ENCODE peak calls at places on chromosome 9, in four cellular contexts. L is thoracic aorta, H is MM.1S, T is fibroblast of lung. M is an unnamed sample.

GRCh38 chr9:87324613-87325194 is 173.0 kb upstream of the DAPK1 start:
- DNase-seq in T (peak), H (peak), L (no peak), M (peak)

GRCh38 chr9:101580076-101580475 is 14.7 kb downstream of the PPP3R2 start:
- DNase-seq in L (no peak), H (no peak), T (no peak), M (no peak)

GRCh38 chr9:84271004-84271886 is 69.3 kb downstream of the SLC28A3 start:
- DNase-seq in H (no peak), L (peak), T (peak), M (peak)

GRCh38 chr9:124110307-124110915 is 98.8 kb downstream of the LHX2 start:
- DNase-seq in L (peak), T (peak), H (peak), M (peak)

GRCh38 chr9:105722099-105722498 is 27.8 kb downstream of the TMEM38B start:
- DNase-seq in T (no peak), H (peak), L (no peak), M (no peak)

GRCh38 chr9:84670106-84670800 is 724 bp downstream of the NTRK2 start:
- DNase-seq in T (no peak), L (no peak), H (peak), M (no peak)

GRCh38 chr9:134575103-134575816 is 66.3 kb upstream of the COL5A1 start:
- DNase-seq in H (no peak), L (no peak), T (no peak), M (no peak)

GRCh38 chr9:91315191-91315590 is 46.5 kb downstream of the AUH start:
- DNase-seq in L (no peak), T (no peak), H (no peak), M (no peak)

GRCh38 chr9:134987376-134987775 is 69.7 kb upstream of the FCN1 start:
- DNase-seq in T (no peak), L (no peak), H (no peak), M (no peak)

GRCh38 chr9:70618784-70619183 is 204.3 kb upstream of the KLF9 start:
- DNase-seq in H (no peak), L (no peak), T (peak), M (no peak)

GRCh38 chr9:16202913-16203734 is 650.3 kb downstream of the CCDC171 start:
- DNase-seq in H (no peak), L (no peak), T (peak), M (peak)

GRCh38 chr9:133701321-133701980 is 36.7 kb downstream of the SARDH start:
- DNase-seq in H (no peak), T (no peak), L (no peak), M (no peak)

GRCh38 chr9:112124156-112124555 is 50.9 kb downstream of the SUSD1 start:
- DNase-seq in H (no peak), L (no peak), T (no peak), M (no peak)

GRCh38 chr9:86369810-86370209 is 15.6 kb upstream of the TUT7 start:
- DNase-seq in H (no peak), T (peak), L (no peak), M (peak)

GRCh38 chr9:93659837-93660177 is 83.4 kb downstream of the PHF2 start:
- DNase-seq in T (no peak), H (no peak), L (no peak), M (no peak)

GRCh38 chr9:116951588-116952433 is 264.7 kb downstream of the TRIM32 start:
- DNase-seq in L (no peak), T (peak), H (no peak), M (peak)

DNA sequence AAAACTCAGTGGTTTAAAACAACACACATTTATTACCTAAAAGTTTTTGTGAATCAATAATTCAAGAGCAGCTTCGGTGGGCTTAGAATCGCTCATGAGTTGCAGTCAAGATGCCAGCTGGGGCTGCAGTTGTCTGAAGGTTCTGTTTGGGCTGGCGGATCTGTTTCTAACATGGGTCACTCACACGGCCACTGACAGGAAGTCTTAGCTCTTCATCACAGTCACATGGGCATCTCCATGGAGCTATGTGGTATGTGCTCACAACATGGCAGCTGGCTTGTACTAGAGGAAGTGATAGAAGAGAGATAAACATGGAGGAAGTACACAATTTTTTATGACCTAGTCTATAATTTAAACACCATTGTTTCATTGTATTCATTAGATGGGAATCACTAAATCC is 11.2 kb downstream of the KLHL9 start:
- DNase-seq in T (no peak), L (no peak), H (no peak), M (peak)
- TF ChIP-seq CTCF in T (no peak), L (no peak), H (no peak), M (no peak)

GRCh38 chr9:95124582-95125359 is 192.7 kb downstream of the FANCC start:
- DNase-seq in H (no peak), T (no peak), L (no peak), M (no peak)
- TF ChIP-seq CTCF in H (no peak), T (peak), L (no peak), M (peak)

DNA sequence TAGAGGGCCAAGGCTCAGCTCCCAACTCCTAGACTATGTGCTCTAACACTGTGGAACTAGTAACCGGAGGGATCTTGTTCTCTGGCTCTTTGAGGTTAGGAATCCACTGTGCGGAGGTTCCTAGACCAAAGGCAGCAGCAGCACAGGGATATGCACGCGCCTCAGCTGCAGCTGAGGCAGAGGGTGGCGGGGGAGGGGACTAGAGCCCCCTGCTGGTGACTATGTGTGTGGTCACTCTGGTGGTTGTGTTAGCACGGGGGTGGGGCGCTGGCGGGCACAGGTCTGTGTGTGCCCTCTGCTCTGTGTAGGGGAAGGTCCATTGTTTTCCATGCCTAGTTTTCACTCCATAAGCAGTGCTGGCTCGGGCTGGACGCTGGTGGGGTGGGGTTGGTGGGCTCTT is 458.0 kb upstream of the IZUMO3 start:
- DNase-seq in L (no peak), H (no peak), T (no peak), M (no peak)
- TF ChIP-seq CTCF in L (no peak), H (no peak), T (no peak), M (no peak)

GRCh38 chr9:107263289-107263688 is 19.8 kb upstream of the RAD23B start:
- DNase-seq in L (no peak), T (no peak), H (no peak), M (no peak)

GRCh38 chr9:107261106-107261505 is 22.0 kb upstream of the RAD23B start:
- DNase-seq in H (no peak), T (no peak), L (no peak), M (no peak)

GRCh38 chr9:107258919-107259318 is 24.2 kb upstream of the RAD23B start:
- DNase-seq in L (no peak), H (no peak), T (no peak), M (no peak)

DNA sequence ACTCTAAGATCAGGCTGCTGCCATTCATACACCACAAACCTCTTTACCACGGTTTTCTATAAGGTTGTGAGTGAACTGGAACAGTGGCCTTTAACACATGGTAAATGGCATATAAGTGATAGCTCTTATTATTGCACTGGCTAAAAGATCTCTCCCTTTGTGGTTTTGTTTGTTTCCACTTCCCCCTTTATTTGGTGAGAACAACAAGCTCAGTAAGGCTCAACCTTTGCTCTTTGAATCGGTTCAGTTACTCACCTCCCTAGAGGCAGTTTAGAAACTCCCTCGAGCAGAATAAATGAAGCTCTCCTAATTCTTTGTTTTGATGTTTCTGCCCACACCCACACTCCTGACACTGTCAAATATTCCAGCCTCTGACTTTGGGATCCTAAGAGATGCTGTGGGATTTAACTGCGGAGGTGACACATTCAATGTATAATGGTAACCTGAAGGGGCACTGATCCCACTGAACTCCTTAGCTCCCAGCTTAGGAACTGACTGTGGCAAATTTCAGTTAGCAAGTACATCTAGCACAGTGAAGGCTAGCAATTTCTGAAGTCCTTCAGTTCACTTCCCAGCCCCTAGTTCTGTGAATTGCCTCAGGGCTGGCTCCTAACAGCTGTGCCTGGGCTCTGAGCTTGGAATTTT is 22.5 kb upstream of the RAD23B start:
- DNase-seq in T (no peak), L (no peak), H (peak), M (no peak)
- TF ChIP-seq CTCF in T (no peak), L (no peak), H (no peak), M (no peak)

GRCh38 chr9:130823435-130823834 is 11.6 kb upstream of the ABL1 start:
- DNase-seq in H (no peak), L (no peak), T (peak), M (peak)

GRCh38 chr9:130824079-130824478 is 11.0 kb upstream of the ABL1 start:
- DNase-seq in T (no peak), L (no peak), H (no peak), M (peak)

GRCh38 chr9:130824616-130825015 is 10.4 kb upstream of the ABL1 start:
- DNase-seq in L (no peak), H (no peak), T (no peak), M (no peak)

GRCh38 chr9:130825809-130826208 is 9.2 kb upstream of the ABL1 start:
- DNase-seq in T (no peak), L (no peak), H (no peak), M (no peak)

GRCh38 chr9:130825051-130825651 is 9.9 kb upstream of the ABL1 start:
- DNase-seq in H (no peak), T (peak), L (no peak), M (peak)
- TF ChIP-seq CTCF in H (no peak), T (no peak), L (no peak), M (no peak)

GRCh38 chr9:4640027-4640426 is 22.1 kb upstream of the PLPP6 start:
- DNase-seq in L (no peak), T (peak), H (peak), M (peak)
- TF ChIP-seq CTCF in L (peak), T (peak), H (peak), M (peak)

DNA sequence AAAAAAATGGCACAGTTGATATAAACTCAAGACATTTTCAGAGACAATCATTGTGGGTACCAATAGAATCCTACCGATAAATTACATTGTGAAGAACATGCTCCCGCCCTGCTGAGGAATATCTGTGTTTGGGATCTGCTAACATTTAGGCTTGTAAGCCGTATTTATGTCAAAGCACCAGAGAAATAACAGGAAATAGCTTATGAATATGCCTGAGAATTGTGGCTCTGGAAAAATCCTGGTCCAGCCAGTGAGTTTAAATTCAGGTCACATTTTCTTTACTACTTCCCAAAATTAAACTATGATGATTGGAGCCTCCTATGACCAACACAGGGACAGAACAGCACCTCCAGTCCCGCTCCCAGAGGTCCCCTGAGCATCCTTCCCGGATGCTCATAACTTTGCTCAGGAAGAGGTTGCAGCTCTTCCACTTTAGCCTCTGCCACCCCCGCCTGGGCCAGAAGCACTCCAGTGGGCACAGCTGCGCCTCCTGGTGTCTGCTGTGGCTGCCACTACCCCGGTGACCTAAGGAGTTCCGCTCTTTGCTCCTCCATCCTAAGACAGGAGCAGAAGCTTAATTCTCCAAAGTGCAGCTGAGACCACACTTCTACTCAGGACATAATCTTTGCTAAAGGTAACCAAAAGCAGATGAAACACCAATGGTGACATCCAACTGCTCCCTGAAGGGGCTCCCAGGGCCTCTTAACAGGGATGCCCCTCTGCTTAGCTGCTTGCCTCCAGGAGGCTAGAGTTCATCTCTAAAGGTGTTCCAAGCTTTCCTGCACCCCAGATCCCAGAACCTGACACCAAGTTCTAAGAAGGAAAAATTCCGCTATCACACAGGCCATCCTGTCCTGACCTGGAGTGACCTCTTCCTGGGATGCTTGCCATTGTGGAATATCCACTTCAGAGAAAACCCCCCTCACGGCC is 58.8 kb downstream of the SLC1A1 start:
- DNase-seq in T (no peak), L (no peak), H (no peak), M (no peak)
- TF ChIP-seq CTCF in T (peak), L (no peak), H (peak), M (peak)

GRCh38 chr9:27535701-27536118 is 6.1 kb upstream of the MOB3B start:
- DNase-seq in T (no peak), L (no peak), H (no peak), M (no peak)
- TF ChIP-seq CTCF in T (no peak), L (no peak), H (peak), M (peak)

M was measured in choroid plexus epithelial cell.